ENCODE peak calls at places on chromosomes 12 and 14, in four cellular contexts. F, X, Z and E are unnamed samples.

GRCh38 chr12:92085040-92085439 is 60.6 kb downstream of the BTG1 start:
- DNase-seq in F (no peak), X (no peak), Z (no peak), E (peak)

GRCh38 chr14:104256025-104256424 is 117.6 kb downstream of the KIF26A start:
- DNase-seq in F (no peak), X (no peak), Z (no peak), E (no peak)

GRCh38 chr14:100449225-100449987 is 126.3 kb downstream of the SLC25A47 start:
- DNase-seq in F (no peak), X (no peak), Z (no peak), E (no peak)

GRCh38 chr12:66118240-66118891 is 12.2 kb downstream of the LLPH start:
- DNase-seq in F (no peak), X (peak), Z (no peak), E (no peak)

GRCh38 chr12:2251485-2252179 is 198.8 kb downstream of the CACNA1C start:
- DNase-seq in F (no peak), X (no peak), Z (no peak), E (no peak)

GRCh38 chr12:46508651-46509050 is 136.1 kb upstream of the SLC38A2 start:
- DNase-seq in F (no peak), X (no peak), Z (no peak), E (no peak)

GRCh38 chr14:73873660-73874059 is 13.0 kb upstream of the ZNF410 start:
- DNase-seq in F (no peak), X (no peak), Z (no peak), E (no peak)

GRCh38 chr12:627863-628805 is 35.1 kb downstream of the NINJ2 start:
- DNase-seq in F (no peak), X (no peak), Z (no peak), E (no peak)

GRCh38 chr12:23536293-23536692 is 413.2 kb downstream of the SOX5 start:
- DNase-seq in F (no peak), X (no peak), Z (no peak), E (no peak)

GRCh38 chr14:58712357-58712756 is 74.6 kb downstream of the DACT1 start:
- DNase-seq in F (no peak), X (no peak), Z (no peak), E (no peak)

GRCh38 chr12:14260011-14260993 is 105.2 kb upstream of the ATF7IP start:
- DNase-seq in F (peak), X (peak), Z (no peak), E (no peak)

GRCh38 chr12:116126610-116127009 is 150.9 kb downstream of the MED13L start:
- DNase-seq in F (no peak), X (no peak), Z (no peak), E (no peak)

GRCh38 chr12:55997535-55997859 is 421 bp downstream of the SUOX start:
- DNase-seq in F (no peak), X (no peak), Z (no peak), E (no peak)

GRCh38 chr12:105192624-105193225 is 43.2 kb downstream of the APPL2 start:
- DNase-seq in F (no peak), X (no peak), Z (no peak), E (no peak)

GRCh38 chr14:68349900-68350323 is 443.0 kb downstream of the ZFP36L1 start:
- DNase-seq in F (peak), X (no peak), Z (no peak), E (no peak)

GRCh38 chr12:51419473-51420228 is 5.0 kb upstream of the SLC4A8 start:
- DNase-seq in F (no peak), X (no peak), Z (no peak), E (no peak)

GRCh38 chr12:113048716-113049127 is 7.8 kb upstream of the DTX1 start:
- DNase-seq in F (peak), X (peak), Z (peak), E (peak)